ENCODE peak calls at places on chromosome 5, in four cellular contexts. O is IMR-90, K is HepG2, T is K562. X is an unnamed sample.

GRCh38 chr5:664343-664993 is 28.7 kb downstream of the TPPP start:
- DNase-seq in O (no peak), K (no peak), T (no peak), X (no peak)

GRCh38 chr5:57338068-57338848 is 144.4 kb downstream of the ACTBL2 start:
- DNase-seq in O (no peak), K (peak), T (peak), X (peak)

GRCh38 chr5:160181965-160182622 is 47.2 kb upstream of the FABP6 start:
- DNase-seq in O (no peak), K (no peak), T (no peak), X (no peak)

GRCh38 chr5:170631471-170632195 is 127.8 kb downstream of the KCNIP1 start:
- DNase-seq in O (no peak), K (peak), T (peak), X (peak)

GRCh38 chr5:1277781-1278180 is 17.1 kb downstream of the TERT start:
- DNase-seq in O (no peak), K (no peak), T (no peak), X (no peak)

GRCh38 chr5:52269853-52270252 is 517.9 kb upstream of the ITGA1 start:
- DNase-seq in O (no peak), K (no peak), T (no peak), X (no peak)

GRCh38 chr5:130912088-130912487 is 253.0 kb downstream of the HINT1 start:
- DNase-seq in O (no peak), K (no peak), T (no peak), X (no peak)

GRCh38 chr5:138725153-138725884 is 27.9 kb upstream of the CTNNA1 start:
- DNase-seq in O (peak), K (peak), T (no peak), X (peak)

GRCh38 chr5:65041296-65042158 is 272.8 kb downstream of the CWC27 start:
- DNase-seq in O (peak), K (no peak), T (no peak), X (no peak)

GRCh38 chr5:96595300-96596090 is 66.7 kb upstream of the CAST start:
- DNase-seq in O (no peak), K (peak), T (peak), X (peak)

GRCh38 chr5:154571325-154572035 is 93.5 kb upstream of the HAND1 start:
- DNase-seq in O (no peak), K (no peak), T (no peak), X (no peak)

GRCh38 chr5:158538506-158539074 is 561.1 kb downstream of the EBF1 start:
- DNase-seq in O (no peak), K (no peak), T (no peak), X (no peak)

DNA sequence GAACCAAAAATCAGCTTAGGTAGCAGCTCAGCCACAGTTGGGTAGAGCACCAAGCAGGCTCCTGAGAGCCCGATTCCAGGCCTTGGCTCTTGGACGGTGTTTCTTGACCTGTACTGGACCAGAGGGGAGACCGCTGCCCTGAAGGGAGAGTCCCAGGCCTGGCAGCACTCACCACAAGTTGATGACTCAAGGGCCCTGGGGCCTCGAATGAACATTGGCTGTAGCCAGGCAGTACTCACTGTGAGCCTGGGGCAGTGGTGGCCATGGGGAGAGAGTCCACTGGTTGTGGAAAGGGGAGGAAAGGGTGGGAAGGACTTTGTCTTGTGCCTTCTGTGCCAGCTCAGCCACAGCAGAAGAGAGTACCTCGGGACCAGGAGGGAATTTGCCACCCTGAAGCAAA is 166.1 kb downstream of the EDIL3 start:
- DNase-seq in O (peak), K (no peak), T (no peak), X (no peak)
- TF ChIP-seq MAZ in O (no peak), K (no peak), T (no peak), X (no peak)

DNA sequence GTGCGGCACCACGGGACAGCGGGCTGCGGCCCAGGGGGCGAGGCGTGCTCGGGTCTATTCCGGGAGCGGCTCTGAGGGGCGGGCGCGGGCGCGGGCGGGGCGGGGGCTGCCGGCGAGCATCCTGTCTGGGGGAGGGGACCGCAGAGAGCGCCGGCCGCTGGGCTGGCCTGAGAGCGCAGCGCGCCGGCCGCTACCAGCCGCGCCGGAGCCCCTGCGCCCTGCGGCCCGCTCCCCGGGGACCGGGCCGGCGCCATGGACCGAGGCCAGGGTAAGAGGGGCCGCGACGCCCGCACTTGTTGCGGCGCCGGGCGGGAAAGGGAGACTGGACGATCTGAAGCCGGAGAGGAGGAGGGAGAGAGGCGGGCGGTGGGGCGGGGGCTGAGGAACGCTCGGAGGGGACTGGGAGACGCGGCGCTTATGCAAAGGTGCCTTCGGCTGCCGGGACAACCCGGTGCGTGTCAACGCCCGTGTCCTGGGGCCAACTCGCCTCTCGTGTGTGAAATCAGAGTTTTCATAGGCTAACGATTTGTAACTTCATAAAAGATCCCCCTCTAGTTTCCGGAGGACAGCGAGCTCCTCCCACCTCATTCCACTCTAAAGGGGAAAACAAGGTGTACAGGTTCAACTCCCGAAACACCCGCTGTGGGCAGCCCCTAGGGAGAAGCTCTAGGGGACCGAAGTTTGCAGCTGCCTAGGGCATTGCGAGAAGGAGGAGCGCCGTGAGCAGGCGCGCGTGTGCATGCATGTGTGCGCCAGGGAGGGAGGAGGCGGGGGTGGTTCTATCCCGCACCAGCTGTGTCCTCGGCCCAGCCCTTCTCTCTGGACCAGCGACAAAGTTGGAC is at the start of gene AFAP1L1:
- DNase-seq in O (peak), K (peak), T (no peak), X (peak)
- TF ChIP-seq MAZ in O (peak), K (no peak), T (no peak), X (no peak)

GRCh38 chr5:16127865-16128544 is 51.6 kb downstream of the MARCHF11 start:
- DNase-seq in O (no peak), K (no peak), T (no peak), X (no peak)

GRCh38 chr5:16134204-16134603 is 45.4 kb downstream of the MARCHF11 start:
- DNase-seq in O (no peak), K (no peak), T (no peak), X (no peak)

GRCh38 chr5:16131878-16132277 is 47.7 kb downstream of the MARCHF11 start:
- DNase-seq in O (no peak), K (no peak), T (no peak), X (no peak)

DNA sequence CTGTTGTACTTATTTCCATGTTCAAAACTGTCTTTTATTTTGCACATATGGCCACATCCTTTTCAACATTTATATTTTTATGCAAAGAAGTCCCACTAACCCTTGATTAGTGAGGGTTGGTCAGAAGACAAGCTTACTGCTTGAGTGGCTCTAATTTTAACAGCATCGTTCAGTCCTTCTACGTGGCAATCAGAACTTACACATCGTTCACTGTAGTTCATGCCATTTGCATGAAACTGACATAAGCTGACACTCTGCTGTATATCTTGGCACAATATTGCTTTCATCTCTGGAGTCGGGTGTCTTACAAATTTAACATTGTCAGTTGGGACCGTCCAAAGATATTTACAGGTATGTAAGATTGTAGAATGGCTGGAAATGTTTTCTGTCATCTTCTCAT is 50.6 kb downstream of the MARCHF11 start:
- DNase-seq in O (no peak), K (no peak), T (no peak), X (no peak)
- TF ChIP-seq MAZ in O (no peak), K (no peak), T (no peak), X (no peak)

DNA sequence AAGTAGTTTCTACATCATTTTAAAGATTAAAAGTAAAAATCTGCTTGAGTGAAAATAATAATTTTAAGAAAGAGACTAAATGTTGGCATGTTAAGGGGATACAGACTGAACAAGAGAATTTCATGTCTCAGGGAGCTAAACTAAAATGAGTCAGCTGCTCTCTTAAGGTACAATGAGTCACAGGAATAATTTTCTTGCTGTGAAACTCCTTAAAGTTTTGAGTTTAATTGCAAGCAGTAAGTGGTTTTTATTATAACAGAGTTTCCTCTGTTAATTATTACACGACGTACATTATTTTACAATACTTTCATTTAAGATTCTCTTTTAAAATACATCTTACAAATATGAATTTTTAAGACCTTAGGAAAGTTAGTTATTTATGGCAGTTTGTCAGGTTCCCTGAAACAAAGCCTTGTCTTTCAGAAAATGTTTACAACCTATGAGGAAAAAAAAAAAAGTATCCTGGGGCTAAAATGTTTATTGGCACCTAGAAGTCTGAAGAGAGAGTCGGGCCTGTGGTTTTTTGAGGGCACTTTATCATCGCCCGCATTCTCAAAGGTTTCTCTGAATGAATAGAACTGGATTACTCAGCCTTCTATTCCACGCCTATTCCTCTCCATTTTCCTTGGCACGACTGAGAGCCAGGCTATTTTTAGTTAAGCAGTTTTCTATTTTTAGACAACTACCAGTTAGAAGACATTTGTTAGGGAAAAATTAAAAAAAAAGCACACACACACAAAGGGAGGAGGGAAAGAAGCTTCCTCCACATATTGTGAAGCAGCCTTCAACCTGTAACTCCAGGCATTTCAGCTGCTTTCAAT is 97.4 kb downstream of the MEF2C start:
- DNase-seq in O (peak), K (no peak), T (no peak), X (peak)
- TF ChIP-seq MAZ in O (no peak), K (no peak), T (no peak), X (no peak)

X was measured in A549.